ENCODE peak calls at places on chromosomes 11 and 22, in four cellular contexts. P is H7, S is choroid plexus epithelial cell, J is NB4. C is an unnamed sample.
A peak's percentile ranks its signal among the peaks of the same experiment; 100 is the strongest.

GRCh38 chr11:111521132-111521531 is 6.6 kb downstream of the HOATZ start:
- DNase-seq in P (no peak), S (no peak), J (no peak), C (no peak)

GRCh38 chr11:44702897-44703296 is 23.9 kb upstream of the TSPAN18 start:
- DNase-seq in P (no peak), S (no peak), J (no peak), C (no peak)

GRCh38 chr22:46355369-46355995 is 20.0 kb downstream of the TRMU start:
- DNase-seq in P (peak; percentile 98), S (peak; percentile 73), J (peak; percentile 71), C (peak; percentile 46)

GRCh38 chr11:62267576-62267975 is 2.4 kb upstream of the SCGB2A2 start:
- DNase-seq in P (no peak), S (no peak), J (no peak), C (no peak)

GRCh38 chr11:57237204-57237681 is at the start of gene APLNR:
- DNase-seq in P (peak; percentile 56), S (no peak), J (peak; percentile 74), C (no peak)

GRCh38 chr22:25475554-25476022 is 88.9 kb upstream of the GRK3 start:
- DNase-seq in P (no peak), S (peak; percentile 65), J (no peak), C (peak; percentile 33)

GRCh38 chr11:77665240-77665965 is 27.8 kb upstream of the CLNS1A start:
- DNase-seq in P (no peak), S (no peak), J (no peak), C (no peak)

GRCh38 chr11:9571071-9571765 is 2.3 kb upstream of the WEE1 start:
- DNase-seq in P (no peak), S (no peak), J (no peak), C (no peak)

DNA sequence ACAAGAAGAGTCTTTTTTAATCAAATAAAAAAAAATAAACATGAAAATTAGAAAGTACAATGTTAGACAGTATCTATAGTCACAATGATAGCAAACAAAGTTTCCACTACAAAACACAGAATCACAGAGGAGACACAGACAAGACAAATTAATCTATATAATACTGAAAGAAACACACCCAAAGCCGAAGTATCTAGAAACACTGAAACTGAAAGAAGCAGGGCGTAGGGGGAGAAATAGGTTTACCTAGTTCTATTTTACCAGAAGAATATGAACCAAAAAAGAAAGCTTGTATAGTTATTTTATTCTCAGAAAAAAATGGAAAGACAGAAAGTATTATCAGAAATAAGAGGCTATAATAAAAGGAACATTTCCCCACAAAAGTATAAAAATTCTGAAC is 27.1 kb upstream of the NUP50 start:
- DNase-seq in P (no peak), S (no peak), J (no peak), C (no peak)
- H3K4me3 ChIP-seq in P (no peak overlapping the region), S (no peak overlapping the region), J (no peak overlapping the region), C (no peak overlapping the region)

GRCh38 chr11:17722000-17722643 is 2.8 kb downstream of the MYOD1 start:
- DNase-seq in P (peak; percentile 86), S (peak; percentile 34), J (no peak), C (no peak)

GRCh38 chr11:17719940-17720795 is 797 bp downstream of the MYOD1 start:
- DNase-seq in P (peak; percentile 92), S (peak; percentile 13), J (no peak), C (peak; percentile 14)

GRCh38 chr11:17719028-17719939 is at the start of gene MYOD1:
- DNase-seq in P (peak; percentile 90), S (no peak), J (no peak), C (no peak)

GRCh38 chr11:17721242-17721999 is 2.0 kb downstream of the MYOD1 start:
- DNase-seq in P (peak; percentile 73), S (no peak), J (no peak), C (no peak)

DNA sequence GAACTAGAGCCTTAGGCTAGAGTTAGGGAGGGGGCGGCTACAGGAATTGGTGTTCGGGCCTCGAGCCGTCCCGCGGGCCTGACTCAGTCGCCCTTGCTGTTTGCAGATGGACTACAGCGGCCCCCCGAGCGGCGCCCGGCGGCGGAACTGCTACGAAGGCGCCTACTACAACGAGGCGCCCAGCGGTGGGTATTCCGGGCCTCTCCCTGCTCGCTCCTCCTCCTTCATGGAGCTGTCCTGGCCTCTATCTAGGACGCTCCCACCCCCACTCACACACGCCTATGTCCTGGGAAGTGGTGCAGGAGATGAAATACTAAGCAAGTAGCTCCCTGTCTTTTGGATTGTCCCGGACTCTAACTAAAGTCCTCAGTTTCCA is 1.4 kb downstream of the MYOD1 start:
- DNase-seq in P (peak; percentile 76), S (no peak), J (no peak), C (no peak)
- H3K4me3 ChIP-seq in P (peak overlapping the region; percentile 13), S (no peak overlapping the region), J (no peak overlapping the region), C (no peak overlapping the region)

DNA sequence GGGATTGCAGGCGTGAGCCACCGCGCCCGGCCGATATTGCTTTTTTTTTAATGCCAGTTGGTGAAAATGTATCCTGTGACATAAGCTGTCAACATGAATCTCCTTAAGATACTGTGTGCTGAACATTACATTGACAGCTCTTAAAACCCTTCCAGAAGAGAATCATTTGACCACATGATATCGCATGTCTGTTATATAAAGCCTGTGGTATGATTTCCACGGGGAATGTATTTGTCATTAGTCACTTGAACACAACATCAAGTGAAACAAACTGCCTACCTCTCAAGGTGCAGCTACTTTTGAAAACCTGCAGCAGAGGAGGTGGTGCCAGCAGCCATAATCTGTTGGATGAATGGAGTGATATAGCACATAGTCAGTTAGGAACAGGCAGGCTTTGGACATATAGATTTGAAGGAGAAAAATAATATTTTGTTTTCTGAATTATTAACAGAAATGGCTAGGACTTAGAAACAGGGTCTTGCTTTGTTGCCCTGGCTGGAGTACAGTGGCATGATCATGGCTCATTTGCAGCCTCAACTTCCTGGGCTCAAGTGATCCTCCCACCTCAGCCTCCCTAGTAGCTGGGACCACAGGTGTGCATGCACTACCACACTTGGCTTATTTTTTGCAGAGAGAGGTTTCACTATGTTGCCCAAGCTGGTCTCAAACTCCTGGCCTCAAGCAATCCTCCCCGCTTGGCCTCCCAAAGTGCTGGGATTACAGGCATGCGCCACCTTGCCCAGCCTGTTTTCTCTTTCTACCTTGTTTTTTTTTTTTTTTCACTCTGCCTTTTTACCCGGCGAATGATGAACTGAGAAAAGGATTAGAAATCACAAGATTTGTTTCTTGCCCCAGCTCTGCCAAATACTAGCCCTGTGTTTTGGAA is 67.3 kb downstream of the BCL2L13 start:
- DNase-seq in P (no peak), S (no peak), J (no peak), C (no peak)
- H3K4me3 ChIP-seq in P (no peak overlapping the region), S (peak overlapping the region; percentile 56), J (peak overlapping the region; percentile 44), C (peak overlapping the region; percentile 10)

DNA sequence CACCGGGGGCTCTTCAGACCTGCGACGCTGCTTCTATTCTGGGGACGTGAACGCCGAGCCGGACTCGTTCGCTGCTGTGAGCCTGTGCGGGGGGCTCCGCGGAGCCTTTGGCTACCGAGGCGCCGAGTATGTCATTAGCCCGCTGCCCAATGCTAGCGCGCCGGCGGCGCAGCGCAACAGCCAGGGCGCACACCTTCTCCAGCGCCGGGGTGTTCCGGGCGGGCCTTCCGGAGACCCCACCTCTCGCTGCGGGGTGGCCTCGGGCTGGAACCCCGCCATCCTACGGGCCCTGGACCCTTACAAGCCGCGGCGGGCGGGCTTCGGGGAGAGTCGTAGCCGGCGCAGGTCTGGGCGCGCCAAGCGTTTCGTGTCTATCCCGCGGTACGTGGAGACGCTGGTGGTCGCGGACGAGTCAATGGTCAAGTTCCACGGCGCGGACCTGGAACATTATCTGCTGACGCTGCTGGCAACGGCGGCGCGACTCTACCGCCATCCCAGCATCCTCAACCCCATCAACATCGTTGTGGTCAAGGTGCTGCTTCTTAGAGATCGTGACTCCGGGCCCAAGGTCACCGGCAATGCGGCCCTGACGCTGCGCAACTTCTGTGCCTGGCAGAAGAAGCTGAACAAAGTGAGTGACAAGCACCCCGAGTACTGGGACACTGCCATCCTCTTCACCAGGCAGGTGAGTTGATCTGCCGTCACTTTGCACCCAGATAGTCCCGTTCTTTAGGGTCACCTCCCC is 973 bp downstream of the ADAMTS15 start:
- DNase-seq in P (peak; percentile 83), S (no peak), J (peak; percentile 35), C (peak; percentile 16)
- H3K4me3 ChIP-seq in P (peak overlapping the region; percentile 56), S (peak overlapping the region; percentile 70), J (peak overlapping the region; percentile 76), C (peak overlapping the region; percentile 74)

DNA sequence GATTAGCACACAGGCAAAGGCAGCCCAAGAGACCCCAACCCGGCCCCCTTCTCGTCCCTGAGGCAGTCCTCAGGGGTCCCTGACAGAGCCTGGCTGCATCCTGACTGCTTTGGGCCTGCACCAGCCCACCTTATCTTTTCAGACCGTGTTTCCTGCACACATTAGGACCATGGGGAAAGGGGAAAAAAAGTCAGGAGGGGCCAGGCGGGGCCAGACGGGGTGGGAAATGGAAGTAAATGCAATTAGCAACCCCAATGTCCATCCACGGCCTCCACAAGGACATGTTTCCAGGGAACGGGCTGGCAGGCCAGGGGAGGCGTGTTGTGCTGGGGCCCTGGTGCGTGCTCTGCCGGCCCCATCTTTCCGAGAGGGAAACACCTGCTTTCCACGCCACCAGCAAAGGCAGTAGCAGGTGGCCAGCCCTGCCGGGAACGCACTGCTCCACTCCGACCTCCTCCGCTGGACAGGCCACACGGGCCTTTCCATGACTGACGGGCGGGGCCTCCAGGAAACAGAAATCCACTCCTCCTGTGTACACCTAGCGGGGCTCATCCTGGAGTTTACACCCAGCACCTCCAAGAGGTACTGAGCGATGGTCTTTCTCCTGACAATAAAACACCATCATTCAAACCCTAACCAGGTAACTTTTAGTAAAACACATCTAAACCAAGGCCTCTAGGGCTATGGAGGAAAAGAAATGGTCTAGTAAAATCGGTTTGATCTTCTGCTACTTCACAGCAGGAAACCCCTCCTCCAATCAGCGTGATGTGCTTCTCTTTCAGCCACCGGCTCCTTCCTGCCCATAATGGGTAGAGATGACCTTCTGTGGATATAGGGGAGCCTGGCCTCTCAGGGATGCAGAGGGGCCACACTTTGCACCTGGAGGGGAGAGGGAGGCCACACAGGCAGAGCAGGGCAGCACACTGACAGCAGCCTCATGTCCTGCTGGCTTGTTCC is 7.2 kb downstream of the EHD1 start:
- DNase-seq in P (no peak), S (no peak), J (no peak), C (no peak)
- H3K4me3 ChIP-seq in P (no peak overlapping the region), S (no peak overlapping the region), J (no peak overlapping the region), C (no peak overlapping the region)

DNA sequence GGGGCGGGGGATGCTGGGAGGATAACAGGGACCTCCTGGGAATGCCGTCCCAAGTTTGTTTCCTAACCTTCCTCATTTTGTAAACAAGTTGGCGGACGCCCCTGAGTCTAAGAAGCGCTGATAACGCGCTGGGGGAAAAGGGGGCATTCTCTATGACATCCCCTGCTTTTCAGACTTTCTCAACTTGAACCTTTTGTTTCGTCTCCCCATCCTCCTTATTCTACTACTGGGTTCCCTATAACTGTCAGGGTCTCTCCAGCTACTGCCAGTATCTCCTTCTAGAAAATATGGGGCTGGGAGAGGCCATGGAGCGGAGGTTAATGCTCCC is 654 bp downstream of the TMEM86A start:
- DNase-seq in P (no peak), S (peak; percentile 5), J (no peak), C (no peak)
- H3K4me3 ChIP-seq in P (peak overlapping the region; percentile 39), S (peak overlapping the region; percentile 65), J (no peak overlapping the region), C (peak overlapping the region; percentile 65)

C was measured in fibroblast of villous mesenchyme.